ENCODE peak calls at places on chromosomes 12 and 14, in six cellular contexts. One of them, this sample, is unnamed.
A peak's percentile ranks its signal among the peaks of the same experiment; 100 is the strongest.

GRCh38 chr12:43861015-43861846 is 25.4 kb downstream of the TMEM117 start:
- DNase-seq in A549: no peak
- DNase-seq in endothelial cell of umbilical vein: no peak
- DNase-seq in HepG2: no peak
- DNase-seq in H1: no peak
- DNase-seq in K562: no peak
- DNase-seq in this sample: no peak

GRCh38 chr12:13435535-13435934 is 239.0 kb downstream of the EMP1 start:
- DNase-seq in A549: no peak
- DNase-seq in endothelial cell of umbilical vein: no peak
- DNase-seq in HepG2: no peak
- DNase-seq in H1: peak; percentile 17
- DNase-seq in K562: no peak
- DNase-seq in this sample: no peak

GRCh38 chr12:131024026-131024425 is 70.3 kb downstream of the ADGRD1 start:
- DNase-seq in A549: no peak
- DNase-seq in endothelial cell of umbilical vein: no peak
- DNase-seq in HepG2: no peak
- DNase-seq in H1: no peak
- DNase-seq in K562: no peak
- DNase-seq in this sample: no peak

GRCh38 chr14:50021261-50021660 is 95.1 kb downstream of the VCPKMT start:
- DNase-seq in A549: no peak
- DNase-seq in endothelial cell of umbilical vein: no peak
- DNase-seq in HepG2: no peak
- DNase-seq in H1: no peak
- DNase-seq in K562: no peak
- DNase-seq in this sample: no peak

GRCh38 chr14:105021656-105022275 is 883 bp upstream of the CDCA4 start:
- DNase-seq in A549: peak; percentile 84
- DNase-seq in endothelial cell of umbilical vein: no peak
- DNase-seq in HepG2: peak; percentile 47
- DNase-seq in H1: no peak
- DNase-seq in K562: peak; percentile 32
- DNase-seq in this sample: peak; percentile 60

GRCh38 chr12:91326043-91327027 is 143.7 kb upstream of the DCN start:
- DNase-seq in A549: peak; percentile 33
- DNase-seq in endothelial cell of umbilical vein: peak; percentile 59
- DNase-seq in HepG2: peak; percentile 34
- DNase-seq in H1: no peak
- DNase-seq in K562: peak; percentile 37
- DNase-seq in this sample: peak; percentile 21

GRCh38 chr14:77458249-77458950 is 507 bp downstream of the AHSA1 start:
- DNase-seq in A549: peak; percentile 18
- DNase-seq in endothelial cell of umbilical vein: no peak
- DNase-seq in HepG2: peak; percentile 40
- DNase-seq in H1: no peak
- DNase-seq in K562: peak; percentile 33
- DNase-seq in this sample: peak; percentile 32

GRCh38 chr12:70985850-70986249 is 65.3 kb upstream of the PTPRR start:
- DNase-seq in A549: no peak
- DNase-seq in endothelial cell of umbilical vein: no peak
- DNase-seq in HepG2: no peak
- DNase-seq in H1: no peak
- DNase-seq in K562: no peak
- DNase-seq in this sample: no peak

GRCh38 chr12:79454338-79454777 is 236.4 kb downstream of the PAWR start:
- DNase-seq in A549: no peak
- DNase-seq in endothelial cell of umbilical vein: peak; percentile 93
- DNase-seq in HepG2: peak; percentile 26
- DNase-seq in H1: no peak
- DNase-seq in K562: no peak
- DNase-seq in this sample: no peak

DNA sequence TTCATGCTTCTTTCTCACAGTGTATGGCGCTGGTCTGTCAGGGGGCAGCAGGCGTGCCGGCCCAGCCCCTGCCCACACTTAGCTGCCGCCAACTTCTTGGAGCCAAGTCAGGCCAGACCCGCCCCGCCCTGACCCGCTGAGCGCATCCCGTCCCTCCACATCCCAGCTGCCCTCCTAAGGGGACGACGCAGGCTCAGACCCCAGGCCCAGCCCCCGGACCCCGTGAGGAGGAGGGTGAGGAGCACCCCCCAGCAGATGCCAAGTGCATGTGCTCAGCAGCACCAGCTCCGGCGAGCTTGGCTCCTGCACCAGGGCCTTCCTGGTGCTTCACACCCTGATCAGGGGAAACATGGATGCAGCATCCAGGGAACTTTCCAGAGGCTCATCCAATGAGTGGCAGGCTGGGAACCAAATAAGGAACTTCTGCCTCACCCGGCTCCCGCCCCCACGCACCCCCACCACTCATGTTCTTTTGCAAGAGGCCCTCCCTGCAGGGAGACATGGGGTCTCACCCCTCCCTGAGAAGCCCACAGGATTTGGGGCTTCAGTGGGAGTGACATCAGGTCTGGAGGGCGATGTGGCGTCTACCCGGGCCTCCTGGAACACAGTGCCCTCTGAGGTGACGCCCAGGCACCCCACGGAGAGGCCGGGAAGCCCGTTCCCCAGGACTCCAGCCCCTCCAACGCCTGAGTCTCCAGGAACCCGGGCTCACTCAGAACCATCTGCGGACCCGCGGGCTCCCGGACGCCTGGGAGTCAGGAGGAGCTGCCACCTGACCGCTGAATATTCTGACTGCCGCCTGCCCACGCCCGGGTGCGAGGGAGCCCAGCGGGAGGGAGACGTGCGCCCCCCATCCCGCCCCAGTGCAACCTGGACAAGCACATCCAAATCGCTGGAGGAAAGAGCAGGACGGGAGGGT is 70.0 kb upstream of the GALNT9 start:
- DNase-seq in A549: no peak
- DNase-seq in endothelial cell of umbilical vein: no peak
- DNase-seq in HepG2: no peak
- DNase-seq in H1: no peak
- DNase-seq in K562: no peak
- DNase-seq in this sample: no peak
- TF ChIP-seq JUN in A549: no peak
- TF ChIP-seq JUN in endothelial cell of umbilical vein: no peak
- TF ChIP-seq JUN in HepG2: no peak
- TF ChIP-seq JUN in H1: no peak
- TF ChIP-seq JUN in K562: no peak
- TF ChIP-seq JUN in this sample: no peak

GRCh38 chr12:117067016-117067415 is 32.2 kb downstream of the TESC start:
- DNase-seq in A549: no peak
- DNase-seq in endothelial cell of umbilical vein: no peak
- DNase-seq in HepG2: no peak
- DNase-seq in H1: no peak
- DNase-seq in K562: no peak
- DNase-seq in this sample: no peak
- TF ChIP-seq JUN in A549: no peak
- TF ChIP-seq JUN in endothelial cell of umbilical vein: no peak
- TF ChIP-seq JUN in HepG2: no peak
- TF ChIP-seq JUN in H1: no peak
- TF ChIP-seq JUN in K562: no peak
- TF ChIP-seq JUN in this sample: no peak

DNA sequence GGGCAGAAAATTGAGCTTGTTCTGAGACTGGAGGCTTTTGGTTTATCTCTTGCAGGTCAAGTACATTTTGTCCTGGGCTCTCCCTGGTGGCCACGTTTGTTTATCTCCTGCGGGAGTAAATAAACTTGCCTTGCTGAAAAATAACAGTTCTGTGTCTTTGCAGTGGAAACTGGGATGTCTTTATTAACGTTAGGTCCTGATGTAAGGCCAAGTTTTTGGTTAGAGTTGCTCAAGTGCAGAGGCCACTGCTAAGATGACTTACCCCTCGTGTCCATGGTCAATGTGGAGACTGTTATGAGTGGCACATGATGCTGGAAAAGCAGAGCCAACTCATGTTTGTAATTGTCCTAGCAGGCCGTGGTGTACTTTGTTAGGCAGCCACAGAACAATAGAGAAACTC is 3.8 kb downstream of the PTPN11 start:
- DNase-seq in A549: no peak
- DNase-seq in endothelial cell of umbilical vein: no peak
- DNase-seq in HepG2: no peak
- DNase-seq in H1: no peak
- DNase-seq in K562: no peak
- DNase-seq in this sample: no peak
- TF ChIP-seq JUN in A549: no peak
- TF ChIP-seq JUN in endothelial cell of umbilical vein: no peak
- TF ChIP-seq JUN in HepG2: no peak
- TF ChIP-seq JUN in H1: no peak
- TF ChIP-seq JUN in K562: no peak
- TF ChIP-seq JUN in this sample: no peak

GRCh38 chr14:92653162-92653651 is 95.2 kb downstream of the LGMN start:
- DNase-seq in A549: no peak
- DNase-seq in endothelial cell of umbilical vein: no peak
- DNase-seq in HepG2: no peak
- DNase-seq in H1: no peak
- DNase-seq in K562: no peak
- DNase-seq in this sample: no peak

GRCh38 chr14:92651106-92651792 is 97.2 kb downstream of the LGMN start:
- DNase-seq in A549: no peak
- DNase-seq in endothelial cell of umbilical vein: no peak
- DNase-seq in HepG2: no peak
- DNase-seq in H1: no peak
- DNase-seq in K562: no peak
- DNase-seq in this sample: no peak

GRCh38 chr14:92650581-92651105 is 97.8 kb downstream of the LGMN start:
- DNase-seq in A549: no peak
- DNase-seq in endothelial cell of umbilical vein: no peak
- DNase-seq in HepG2: no peak
- DNase-seq in H1: no peak
- DNase-seq in K562: no peak
- DNase-seq in this sample: no peak

GRCh38 chr14:92652413-92653151 is 95.8 kb downstream of the LGMN start:
- DNase-seq in A549: no peak
- DNase-seq in endothelial cell of umbilical vein: no peak
- DNase-seq in HepG2: no peak
- DNase-seq in H1: no peak
- DNase-seq in K562: no peak
- DNase-seq in this sample: no peak

DNA sequence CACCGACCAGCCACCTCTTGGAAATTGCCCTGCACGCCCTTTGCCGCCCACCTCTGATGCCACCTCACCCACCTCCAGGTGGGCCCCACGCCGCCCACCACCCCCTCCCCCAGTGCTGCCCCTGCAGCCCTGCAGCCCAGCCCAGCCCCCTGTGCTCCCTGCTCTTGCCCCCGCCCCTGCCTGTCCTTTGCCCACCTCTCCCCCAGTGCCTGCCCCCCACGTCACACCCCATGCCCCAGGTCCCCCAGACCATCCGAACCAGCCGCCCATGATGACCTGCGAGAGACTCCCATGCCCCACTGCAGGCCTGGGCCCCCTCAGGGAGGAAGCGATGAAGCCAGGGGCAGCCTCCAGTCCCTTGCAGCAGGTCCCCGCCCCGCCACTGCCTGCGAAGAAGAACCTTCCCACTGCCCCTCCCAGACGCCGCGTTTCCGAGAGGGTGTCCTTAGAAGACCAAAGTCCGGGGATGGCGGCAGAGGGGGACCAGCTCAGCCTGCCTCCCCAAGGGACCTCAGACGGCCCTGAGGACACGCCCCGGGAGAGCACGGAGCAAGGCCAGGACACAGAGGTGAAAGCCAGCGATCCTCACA is 96.5 kb downstream of the LGMN start:
- DNase-seq in A549: no peak
- DNase-seq in endothelial cell of umbilical vein: no peak
- DNase-seq in HepG2: no peak
- DNase-seq in H1: no peak
- DNase-seq in K562: no peak
- DNase-seq in this sample: no peak
- TF ChIP-seq JUN in A549: no peak
- TF ChIP-seq JUN in endothelial cell of umbilical vein: no peak
- TF ChIP-seq JUN in HepG2: no peak
- TF ChIP-seq JUN in H1: no peak
- TF ChIP-seq JUN in K562: no peak
- TF ChIP-seq JUN in this sample: no peak

DNA sequence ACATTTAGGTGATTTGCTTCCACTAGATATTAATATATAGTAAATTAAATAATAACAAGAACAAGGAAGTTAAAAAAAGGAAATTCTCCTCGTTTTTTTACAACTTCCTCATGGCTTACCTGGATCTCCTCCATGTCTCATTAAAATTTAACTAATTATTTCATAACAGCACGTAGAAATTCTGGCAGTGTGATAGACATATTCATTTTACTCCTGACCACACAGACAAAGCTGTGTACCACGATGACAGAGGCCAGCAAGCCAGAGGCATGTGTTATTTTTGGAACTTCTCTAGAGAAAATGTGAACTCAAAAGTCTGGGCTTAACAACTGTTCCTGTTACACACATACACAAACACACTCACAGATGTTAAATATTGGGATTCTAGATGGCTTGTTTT is 158.4 kb downstream of the DACT1 start:
- DNase-seq in A549: no peak
- DNase-seq in endothelial cell of umbilical vein: no peak
- DNase-seq in HepG2: no peak
- DNase-seq in H1: no peak
- DNase-seq in K562: no peak
- DNase-seq in this sample: no peak
- TF ChIP-seq JUN in A549: no peak
- TF ChIP-seq JUN in endothelial cell of umbilical vein: no peak
- TF ChIP-seq JUN in HepG2: no peak
- TF ChIP-seq JUN in H1: no peak
- TF ChIP-seq JUN in K562: no peak
- TF ChIP-seq JUN in this sample: no peak

GRCh38 chr14:34466691-34467090 is 4.7 kb upstream of the SPTSSA start:
- DNase-seq in A549: no peak
- DNase-seq in endothelial cell of umbilical vein: no peak
- DNase-seq in HepG2: no peak
- DNase-seq in H1: no peak
- DNase-seq in K562: no peak
- DNase-seq in this sample: no peak

GRCh38 chr14:34461334-34462131 is 507 bp downstream of the SPTSSA start:
- DNase-seq in A549: peak; percentile 73
- DNase-seq in endothelial cell of umbilical vein: peak; percentile 58
- DNase-seq in HepG2: peak; percentile 89
- DNase-seq in H1: no peak
- DNase-seq in K562: peak; percentile 62
- DNase-seq in this sample: peak; percentile 59

GRCh38 chr14:34462132-34462893 is at the start of gene SPTSSA:
- DNase-seq in A549: peak; percentile 88
- DNase-seq in endothelial cell of umbilical vein: peak; percentile 91
- DNase-seq in HepG2: peak; percentile 90
- DNase-seq in H1: no peak
- DNase-seq in K562: peak; percentile 90
- DNase-seq in this sample: peak; percentile 88

GRCh38 chr14:34463598-34463961 is 1.5 kb upstream of the SPTSSA start:
- DNase-seq in A549: no peak
- DNase-seq in endothelial cell of umbilical vein: no peak
- DNase-seq in HepG2: no peak
- DNase-seq in H1: no peak
- DNase-seq in K562: no peak
- DNase-seq in this sample: no peak

GRCh38 chr14:34465069-34465859 is 3.2 kb upstream of the SPTSSA start:
- DNase-seq in A549: peak; percentile 35
- DNase-seq in endothelial cell of umbilical vein: peak; percentile 50
- DNase-seq in HepG2: peak; percentile 54
- DNase-seq in H1: no peak
- DNase-seq in K562: peak; percentile 46
- DNase-seq in this sample: no peak
- TF ChIP-seq JUN in A549: no peak
- TF ChIP-seq JUN in endothelial cell of umbilical vein: peak; percentile 21
- TF ChIP-seq JUN in HepG2: no peak
- TF ChIP-seq JUN in H1: no peak
- TF ChIP-seq JUN in K562: no peak
- TF ChIP-seq JUN in this sample: no peak

This sample was measured in WTC11.